ENCODE peak calls at places on chromosomes 12 and 14, in six cellular contexts. One of them, this sample, is unnamed.

GRCh38 chr12:86233126-86233525 is 23.1 kb downstream of the MGAT4C start:
- DNase-seq in GM12891: no peak
- DNase-seq in H1: no peak
- DNase-seq in K562: no peak
- DNase-seq in HepG2: no peak
- DNase-seq in GM12878: no peak
- DNase-seq in this sample: no peak

GRCh38 chr12:125512541-125513298 is 447.5 kb downstream of the AACS start:
- DNase-seq in GM12891: no peak
- DNase-seq in H1: no peak
- DNase-seq in K562: no peak
- DNase-seq in HepG2: no peak
- DNase-seq in GM12878: no peak
- DNase-seq in this sample: no peak

GRCh38 chr12:52428121-52428520 is 6.0 kb downstream of the KRT75 start:
- DNase-seq in GM12891: no peak
- DNase-seq in H1: no peak
- DNase-seq in K562: no peak
- DNase-seq in HepG2: no peak
- DNase-seq in GM12878: no peak
- DNase-seq in this sample: no peak

GRCh38 chr14:20606190-20606901 is 15.2 kb upstream of the RNASE12 start:
- DNase-seq in GM12891: no peak
- DNase-seq in H1: no peak
- DNase-seq in K562: no peak
- DNase-seq in HepG2: peak
- DNase-seq in GM12878: no peak
- DNase-seq in this sample: no peak

GRCh38 chr12:67434653-67435375 is 165.7 kb downstream of the CAND1 start:
- DNase-seq in GM12891: no peak
- DNase-seq in H1: no peak
- DNase-seq in K562: no peak
- DNase-seq in HepG2: peak
- DNase-seq in GM12878: no peak
- DNase-seq in this sample: no peak

GRCh38 chr12:3136641-3137267 is 59.6 kb downstream of the TSPAN9 start:
- DNase-seq in GM12891: no peak
- DNase-seq in H1: no peak
- DNase-seq in K562: no peak
- DNase-seq in HepG2: no peak
- DNase-seq in GM12878: no peak
- DNase-seq in this sample: no peak

GRCh38 chr14:54299393-54300363 is 97.1 kb upstream of the CDKN3 start:
- DNase-seq in GM12891: no peak
- DNase-seq in H1: no peak
- DNase-seq in K562: no peak
- DNase-seq in HepG2: peak
- DNase-seq in GM12878: no peak
- DNase-seq in this sample: no peak

GRCh38 chr12:79988368-79988767 is 53.5 kb upstream of the PPP1R12A start:
- DNase-seq in GM12891: no peak
- DNase-seq in H1: no peak
- DNase-seq in K562: no peak
- DNase-seq in HepG2: no peak
- DNase-seq in GM12878: no peak
- DNase-seq in this sample: no peak

GRCh38 chr14:89699076-89699475 is 255.5 kb downstream of the EFCAB11 start:
- DNase-seq in GM12891: no peak
- DNase-seq in H1: no peak
- DNase-seq in K562: no peak
- DNase-seq in HepG2: no peak
- DNase-seq in GM12878: no peak
- DNase-seq in this sample: no peak

GRCh38 chr12:111224196-111225066 is 144.5 kb downstream of the PHETA1 start:
- DNase-seq in GM12891: no peak
- DNase-seq in H1: no peak
- DNase-seq in K562: no peak
- DNase-seq in HepG2: no peak
- DNase-seq in GM12878: no peak
- DNase-seq in this sample: no peak

GRCh38 chr14:50497351-50497750 is 35.0 kb downstream of the MAP4K5 start:
- DNase-seq in GM12891: no peak
- DNase-seq in H1: no peak
- DNase-seq in K562: no peak
- DNase-seq in HepG2: no peak
- DNase-seq in GM12878: no peak
- DNase-seq in this sample: no peak

GRCh38 chr12:86349196-86349595 is 93.0 kb upstream of the MGAT4C start:
- DNase-seq in GM12891: no peak
- DNase-seq in H1: no peak
- DNase-seq in K562: no peak
- DNase-seq in HepG2: no peak
- DNase-seq in GM12878: no peak
- DNase-seq in this sample: no peak

GRCh38 chr12:67370979-67371378 is 101.8 kb downstream of the CAND1 start:
- DNase-seq in GM12891: no peak
- DNase-seq in H1: no peak
- DNase-seq in K562: no peak
- DNase-seq in HepG2: no peak
- DNase-seq in GM12878: no peak
- DNase-seq in this sample: no peak

GRCh38 chr14:61483477-61483876 is 162.1 kb downstream of the PRKCH start:
- DNase-seq in GM12891: no peak
- DNase-seq in H1: no peak
- DNase-seq in K562: peak
- DNase-seq in HepG2: no peak
- DNase-seq in GM12878: no peak
- DNase-seq in this sample: no peak

GRCh38 chr12:124440841-124441381 is 126.5 kb downstream of the NCOR2 start:
- DNase-seq in GM12891: no peak
- DNase-seq in H1: no peak
- DNase-seq in K562: no peak
- DNase-seq in HepG2: no peak
- DNase-seq in GM12878: no peak
- DNase-seq in this sample: no peak

GRCh38 chr14:91058017-91058675 is 2.3 kb downstream of the RPS6KA5 start:
- DNase-seq in GM12891: no peak
- DNase-seq in H1: no peak
- DNase-seq in K562: no peak
- DNase-seq in HepG2: no peak
- DNase-seq in GM12878: no peak
- DNase-seq in this sample: no peak

GRCh38 chr12:97758102-97758501 is 295.5 kb downstream of the RMST start:
- DNase-seq in GM12891: no peak
- DNase-seq in H1: no peak
- DNase-seq in K562: no peak
- DNase-seq in HepG2: no peak
- DNase-seq in GM12878: no peak
- DNase-seq in this sample: no peak

GRCh38 chr14:21136024-21136423 is 19.8 kb downstream of the OR5AU1 start:
- DNase-seq in GM12891: peak
- DNase-seq in H1: no peak
- DNase-seq in K562: peak
- DNase-seq in HepG2: peak
- DNase-seq in GM12878: no peak
- DNase-seq in this sample: peak

GRCh38 chr12:102730996-102731395 is 186.0 kb downstream of the PAH start:
- DNase-seq in GM12891: no peak
- DNase-seq in H1: no peak
- DNase-seq in K562: no peak
- DNase-seq in HepG2: no peak
- DNase-seq in GM12878: no peak
- DNase-seq in this sample: no peak

GRCh38 chr12:121804417-121805111 is 755 bp downstream of the SETD1B start:
- DNase-seq in GM12891: no peak
- DNase-seq in H1: no peak
- DNase-seq in K562: no peak
- DNase-seq in HepG2: peak
- DNase-seq in GM12878: no peak
- DNase-seq in this sample: no peak

GRCh38 chr12:107152331-107152730 is 59.0 kb upstream of the CRY1 start:
- DNase-seq in GM12891: no peak
- DNase-seq in H1: no peak
- DNase-seq in K562: no peak
- DNase-seq in HepG2: no peak
- DNase-seq in GM12878: no peak
- DNase-seq in this sample: no peak

GRCh38 chr12:102169922-102170698 is 27.5 kb downstream of the PMCH start:
- DNase-seq in GM12891: no peak
- DNase-seq in H1: no peak
- DNase-seq in K562: peak
- DNase-seq in HepG2: peak
- DNase-seq in GM12878: no peak
- DNase-seq in this sample: no peak

GRCh38 chr14:89266754-89267153 is 150.3 kb downstream of the FOXN3 start:
- DNase-seq in GM12891: no peak
- DNase-seq in H1: no peak
- DNase-seq in K562: no peak
- DNase-seq in HepG2: no peak
- DNase-seq in GM12878: no peak
- DNase-seq in this sample: no peak

GRCh38 chr14:21921453-21921852 is 247.8 kb upstream of the OR4E1 start:
- DNase-seq in GM12891: no peak
- DNase-seq in H1: no peak
- DNase-seq in K562: no peak
- DNase-seq in HepG2: no peak
- DNase-seq in GM12878: no peak
- DNase-seq in this sample: no peak

GRCh38 chr12:14577344-14577743 is 9.7 kb upstream of the PLBD1 start:
- DNase-seq in GM12891: no peak
- DNase-seq in H1: no peak
- DNase-seq in K562: no peak
- DNase-seq in HepG2: no peak
- DNase-seq in GM12878: peak
- DNase-seq in this sample: no peak

GRCh38 chr12:68823711-68824110 is 15.7 kb downstream of the MDM2 start:
- DNase-seq in GM12891: no peak
- DNase-seq in H1: no peak
- DNase-seq in K562: no peak
- DNase-seq in HepG2: no peak
- DNase-seq in GM12878: no peak
- DNase-seq in this sample: no peak

GRCh38 chr14:52061380-52061779 is 7.5 kb downstream of the NID2 start:
- DNase-seq in GM12891: no peak
- DNase-seq in H1: no peak
- DNase-seq in K562: no peak
- DNase-seq in HepG2: no peak
- DNase-seq in GM12878: no peak
- DNase-seq in this sample: no peak

GRCh38 chr12:1217191-1217949 is 226.3 kb downstream of the ERC1 start:
- DNase-seq in GM12891: no peak
- DNase-seq in H1: no peak
- DNase-seq in K562: no peak
- DNase-seq in HepG2: no peak
- DNase-seq in GM12878: no peak
- DNase-seq in this sample: no peak

GRCh38 chr12:42213954-42214426 is 24.1 kb downstream of the YAF2 start:
- DNase-seq in GM12891: no peak
- DNase-seq in H1: no peak
- DNase-seq in K562: no peak
- DNase-seq in HepG2: no peak
- DNase-seq in GM12878: no peak
- DNase-seq in this sample: no peak

GRCh38 chr14:105489607-105490317 is 1.3 kb upstream of the TEDC1 start:
- DNase-seq in GM12891: peak
- DNase-seq in H1: no peak
- DNase-seq in K562: peak
- DNase-seq in HepG2: peak
- DNase-seq in GM12878: peak
- DNase-seq in this sample: peak
- TF ChIP-seq POLR2A in GM12891: no peak
- TF ChIP-seq POLR2A in H1: no peak
- TF ChIP-seq POLR2A in K562: peak
- TF ChIP-seq POLR2A in HepG2: no peak
- TF ChIP-seq POLR2A in GM12878: peak
- TF ChIP-seq POLR2A in this sample: no peak

GRCh38 chr14:24959791-24960331 is 90.1 kb downstream of the STXBP6 start:
- DNase-seq in GM12891: no peak
- DNase-seq in H1: no peak
- DNase-seq in K562: no peak
- DNase-seq in HepG2: peak
- DNase-seq in GM12878: no peak
- DNase-seq in this sample: no peak
- TF ChIP-seq TAF1 in GM12891: no peak
- TF ChIP-seq TAF1 in H1: no peak
- TF ChIP-seq TAF1 in K562: no peak
- TF ChIP-seq TAF1 in HepG2: no peak
- TF ChIP-seq TAF1 in GM12878: no peak
- TF ChIP-seq TAF1 in this sample: no peak

GRCh38 chr12:104627231-104627974 is 170.7 kb downstream of the CHST11 start:
- DNase-seq in GM12891: no peak
- DNase-seq in H1: no peak
- DNase-seq in K562: no peak
- DNase-seq in HepG2: no peak
- DNase-seq in GM12878: no peak
- DNase-seq in this sample: no peak

GRCh38 chr12:104623920-104624319 is 167.2 kb downstream of the CHST11 start:
- DNase-seq in GM12891: no peak
- DNase-seq in H1: no peak
- DNase-seq in K562: no peak
- DNase-seq in HepG2: no peak
- DNase-seq in GM12878: no peak
- DNase-seq in this sample: no peak

GRCh38 chr12:104622942-104623341 is 166.2 kb downstream of the CHST11 start:
- DNase-seq in GM12891: no peak
- DNase-seq in H1: no peak
- DNase-seq in K562: no peak
- DNase-seq in HepG2: no peak
- DNase-seq in GM12878: no peak
- DNase-seq in this sample: no peak

GRCh38 chr12:104626069-104626690 is 169.4 kb downstream of the CHST11 start:
- DNase-seq in GM12891: no peak
- DNase-seq in H1: no peak
- DNase-seq in K562: no peak
- DNase-seq in HepG2: no peak
- DNase-seq in GM12878: no peak
- DNase-seq in this sample: no peak

DNA sequence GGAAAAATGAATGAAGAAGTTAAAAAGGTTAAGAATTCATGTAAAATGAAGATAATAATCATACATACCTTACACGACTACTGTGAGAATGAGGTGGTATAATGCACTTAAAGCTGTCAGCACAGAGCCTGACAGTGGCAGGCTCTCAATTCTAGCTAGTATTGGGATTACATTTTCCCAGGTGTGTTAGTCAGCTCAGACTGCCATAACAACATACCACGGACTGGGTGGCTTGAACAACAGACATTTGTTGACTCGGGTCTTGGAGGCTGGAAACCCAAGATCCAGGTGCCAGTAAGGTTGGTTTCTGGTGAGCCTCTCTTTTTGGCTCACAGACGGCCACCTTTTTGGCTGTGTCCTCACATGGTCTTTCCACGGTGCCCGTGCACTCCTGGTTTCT is 167.8 kb downstream of the CHST11 start:
- DNase-seq in GM12891: no peak
- DNase-seq in H1: no peak
- DNase-seq in K562: no peak
- DNase-seq in HepG2: no peak
- DNase-seq in GM12878: no peak
- DNase-seq in this sample: no peak
- TF ChIP-seq POLR2AphosphoS5 in GM12891: no peak
- TF ChIP-seq POLR2AphosphoS5 in H1: no peak
- TF ChIP-seq POLR2AphosphoS5 in K562: no peak
- TF ChIP-seq POLR2AphosphoS5 in HepG2: no peak
- TF ChIP-seq POLR2AphosphoS5 in GM12878: no peak
- TF ChIP-seq POLR2AphosphoS5 in this sample: no peak

GRCh38 chr12:32049956-32050355 is 56.7 kb upstream of the BICD1 start:
- DNase-seq in GM12891: no peak
- DNase-seq in H1: no peak
- DNase-seq in K562: no peak
- DNase-seq in HepG2: no peak
- DNase-seq in GM12878: no peak
- DNase-seq in this sample: no peak
- TF ChIP-seq POLR2A in GM12891: no peak
- TF ChIP-seq POLR2A in H1: no peak
- TF ChIP-seq POLR2A in K562: no peak
- TF ChIP-seq POLR2A in HepG2: no peak
- TF ChIP-seq POLR2A in GM12878: no peak
- TF ChIP-seq POLR2A in this sample: no peak